ENCODE peak calls at places on chromosomes 7 and 10, in six cellular contexts. H is right atrium auricular region; F is thoracic aorta; R is trophoblast cell; Y is effector memory CD4-positive, alpha-beta T cell; J is mesendoderm. A is an unnamed sample.
A peak's percentile ranks its signal among the peaks of the same experiment; 100 is the strongest.

GRCh38 chr10:113524539-113525490 is 28.0 kb upstream of the HABP2 start:
- DNase-seq in H (no peak), F (no peak), R (peak; percentile 8), Y (no peak), J (peak; percentile 58), A (no peak)

GRCh38 chr10:47451275-47451997 is 32.5 kb downstream of the ANXA8 start:
- DNase-seq in H (no peak), F (no peak), R (no peak), Y (no peak), J (no peak), A (no peak)

GRCh38 chr10:57849726-57850357 is 417.9 kb downstream of the IPMK start:
- DNase-seq in H (no peak), F (no peak), R (no peak), Y (no peak), J (no peak), A (no peak)

GRCh38 chr7:116776610-116777289 is 85.6 kb upstream of the CAPZA2 start:
- DNase-seq in H (no peak), F (no peak), R (no peak), Y (no peak), J (no peak), A (no peak)

GRCh38 chr7:47573758-47574472 is 8.0 kb downstream of the TNS3 start:
- DNase-seq in H (no peak), F (no peak), R (peak; percentile 71), Y (no peak), J (no peak), A (no peak)

GRCh38 chr10:30510184-30510931 is 76.4 kb downstream of the MAP3K8 start:
- DNase-seq in H (no peak), F (peak; percentile 57), R (peak; percentile 83), Y (peak; percentile 9), J (no peak), A (no peak)

GRCh38 chr10:34776090-34776690 is 38.9 kb downstream of the PARD3 start:
- DNase-seq in H (no peak), F (no peak), R (no peak), Y (no peak), J (no peak), A (no peak)

GRCh38 chr7:29319719-29320521 is 125.3 kb downstream of the CHN2 start:
- DNase-seq in H (no peak), F (no peak), R (no peak), Y (no peak), J (peak; percentile 70), A (no peak)

GRCh38 chr7:73701357-73701995 is 18.0 kb downstream of the STX1A start:
- DNase-seq in H (no peak), F (no peak), R (peak; percentile 92), Y (no peak), J (peak; percentile 95), A (no peak)

GRCh38 chr7:89474456-89474855 is 678.9 kb upstream of the TEX47 start:
- DNase-seq in H (no peak), F (no peak), R (no peak), Y (no peak), J (no peak), A (no peak)

GRCh38 chr10:3827768-3828403 is 42.9 kb upstream of the KLF6 start:
- DNase-seq in H (no peak), F (no peak), R (no peak), Y (no peak), J (no peak), A (no peak)

GRCh38 chr7:90760892-90761291 is 164.8 kb downstream of the CDK14 start:
- DNase-seq in H (no peak), F (no peak), R (no peak), Y (no peak), J (no peak), A (no peak)

GRCh38 chr10:114223066-114223465 is 16.0 kb upstream of the VWA2 start:
- DNase-seq in H (no peak), F (no peak), R (no peak), Y (no peak), J (no peak), A (no peak)

GRCh38 chr10:89062861-89063260 is 72.3 kb downstream of the FAS start:
- DNase-seq in H (no peak), F (no peak), R (no peak), Y (no peak), J (no peak), A (no peak)

GRCh38 chr7:143988986-143989745 is 11.0 kb upstream of the OR6B1 start:
- DNase-seq in H (no peak), F (no peak), R (no peak), Y (no peak), J (no peak), A (no peak)

GRCh38 chr7:156234666-156235494 is 405.7 kb upstream of the RNF32 start:
- DNase-seq in H (peak; percentile 48), F (no peak), R (no peak), Y (no peak), J (no peak), A (no peak)

GRCh38 chr10:34628174-34628802 is 186.8 kb downstream of the PARD3 start:
- DNase-seq in H (peak; percentile 80), F (no peak), R (no peak), Y (no peak), J (peak; percentile 32), A (no peak)

GRCh38 chr10:50426485-50426884 is 175.2 kb upstream of the ASAH2 start:
- DNase-seq in H (no peak), F (no peak), R (no peak), Y (no peak), J (no peak), A (no peak)

GRCh38 chr10:113177163-113177935 is 227.3 kb downstream of the TCF7L2 start:
- DNase-seq in H (no peak), F (no peak), R (no peak), Y (no peak), J (no peak), A (no peak)

GRCh38 chr10:79360499-79361342 is 13.5 kb downstream of the PPIF start:
- DNase-seq in H (peak; percentile 46), F (no peak), R (no peak), Y (no peak), J (no peak), A (no peak)

GRCh38 chr7:82722946-82723345 is 279.4 kb upstream of the CACNA2D1 start:
- DNase-seq in H (no peak), F (no peak), R (no peak), Y (no peak), J (peak; percentile 58), A (no peak)

DNA sequence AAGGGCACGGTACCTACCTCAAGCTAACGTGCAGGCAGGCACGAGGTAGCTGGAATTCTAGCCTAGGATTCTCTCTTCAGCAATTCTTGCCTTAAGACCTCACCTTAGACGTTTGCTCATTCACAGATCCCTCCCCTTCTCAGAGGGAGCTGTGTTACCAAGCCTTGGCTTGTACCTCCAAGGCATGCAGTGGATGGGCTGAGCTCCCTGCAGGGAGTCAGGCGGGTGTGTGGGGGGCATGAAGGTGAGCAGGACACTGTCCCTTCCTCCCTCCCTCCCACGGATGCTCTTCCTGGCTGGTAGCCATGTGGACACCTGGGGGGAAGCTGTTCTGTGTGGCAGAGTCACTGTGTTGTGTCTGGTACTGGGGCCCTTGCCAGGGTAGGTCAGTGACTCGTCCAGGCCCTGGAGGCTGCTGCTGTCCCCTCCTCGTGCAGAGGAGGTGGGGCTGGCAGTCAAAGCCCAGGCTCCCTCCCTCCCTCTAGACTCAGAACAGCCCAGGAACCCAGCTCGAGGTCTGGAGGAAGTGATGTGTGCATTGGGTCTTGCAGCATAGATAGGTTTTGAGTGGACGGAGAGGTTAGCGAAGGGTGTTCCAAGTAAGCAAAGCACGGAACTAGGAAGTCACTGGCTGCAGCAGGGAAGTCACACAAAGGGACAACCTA is 222.2 kb upstream of the SH2B2 start:
- DNase-seq in H (no peak), F (no peak), R (peak; percentile 70), Y (no peak), J (peak; percentile 92), A (no peak)
- H3K4me1 ChIP-seq in H (peaks cover 18% of the 10 kb centered on the region), F (peaks cover 5% of the 10 kb centered on the region), R (peaks cover 24% of the 10 kb centered on the region), Y (no peaks in the 10 kb centered on the region), J (peaks cover 5% of the 10 kb centered on the region), A (no peaks in the 10 kb centered on the region)

GRCh38 chr7:101265622-101266516 is 21.0 kb upstream of the FIS1 start:
- DNase-seq in H (no peak), F (no peak), R (no peak), Y (no peak), J (no peak), A (no peak)
- H3K4me1 ChIP-seq in H (peaks cover 6% of the 10 kb centered on the region), F (no peaks in the 10 kb centered on the region), R (no peaks in the 10 kb centered on the region), Y (no peaks in the 10 kb centered on the region), J (no peaks in the 10 kb centered on the region), A (no peaks in the 10 kb centered on the region)

GRCh38 chr10:86522385-86522855 is 828 bp upstream of the WAPL start:
- DNase-seq in H (no peak), F (no peak), R (no peak), Y (no peak), J (no peak), A (no peak)
- H3K4me1 ChIP-seq in H (peaks cover 48% of the 10 kb centered on the region), F (peaks cover 50% of the 10 kb centered on the region), R (peaks cover 2% of the 10 kb centered on the region), Y (peaks cover 24% of the 10 kb centered on the region), J (peaks cover 2% of the 10 kb centered on the region), A (peaks cover 42% of the 10 kb centered on the region)

DNA sequence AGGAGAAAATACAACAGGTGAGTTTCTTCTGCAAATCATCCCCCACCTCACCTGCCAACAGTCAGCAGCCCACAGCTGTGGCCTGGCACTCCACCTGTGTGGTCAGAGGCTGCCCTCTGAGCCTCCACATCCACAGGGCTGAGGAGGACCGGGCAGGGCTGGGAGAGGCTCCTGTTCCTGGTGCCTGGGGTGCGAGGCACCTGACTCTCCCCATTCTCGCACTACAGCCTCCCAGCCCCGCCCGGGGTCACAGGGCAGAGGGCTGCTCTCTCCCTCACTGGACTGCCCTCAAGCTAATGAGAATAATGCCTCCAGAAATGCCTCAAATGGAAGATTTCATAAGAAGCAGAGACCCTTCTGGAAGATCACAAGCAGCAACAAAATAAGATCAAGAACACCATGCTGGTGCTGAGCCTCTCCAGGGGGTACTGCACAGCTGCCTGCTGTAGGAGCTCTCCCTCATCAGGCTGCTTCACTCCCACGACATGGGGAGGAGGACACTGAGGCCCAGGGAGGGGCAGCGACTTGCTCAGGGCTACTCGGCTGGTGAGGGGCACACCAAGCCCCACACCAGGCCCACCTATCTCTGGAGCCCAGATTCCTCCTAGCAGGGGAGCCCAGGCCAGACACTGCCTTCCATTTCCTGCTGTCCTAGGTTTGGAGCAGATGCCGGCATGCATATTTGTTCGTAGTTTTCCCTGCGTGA is 76.6 kb downstream of the FAM53B start:
- DNase-seq in H (no peak), F (no peak), R (no peak), Y (no peak), J (no peak), A (no peak)
- H3K4me1 ChIP-seq in H (peaks cover 66% of the 10 kb centered on the region), F (peaks cover 12% of the 10 kb centered on the region), R (peaks cover 24% of the 10 kb centered on the region), Y (peaks cover 49% of the 10 kb centered on the region), J (peaks cover 4% of the 10 kb centered on the region), A (peaks cover 61% of the 10 kb centered on the region)

A was measured in CD4-positive, CD25-positive, alpha-beta regulatory T cell.